ENCODE peak calls at places on chromosomes 11 and 22, in nine cellular contexts. One of them, this sample, is unnamed.

GRCh38 chr11:71582309-71582895 is at the start of gene KRTAP5-11:
- DNase-seq in stimulated activated CD4-positive, alpha-beta T cell treated with anti-CD3 and anti-CD28 coated beads, Interleukin-2, amount 100 ng/mL, for 4 hours: no peak
- DNase-seq in effector memory CD4-positive, alpha-beta T cell: no peak
- DNase-seq in left ventricle myocardium inferior: no peak
- DNase-seq in pancreas: no peak
- DNase-seq in stimulated activated effector memory CD8-positive, alpha-beta T cell treated with anti-CD3 and anti-CD28 coated beads, Interleukin-12 subunit alpha, Interleukin-12 subunit beta, amount 100 ng/mL, for 72 hours: no peak
- DNase-seq in SIG-M5: no peak
- DNase-seq in keratinocyte: no peak
- DNase-seq in NCI-H1694: no peak
- DNase-seq in this sample: no peak

GRCh38 chr22:38873469-38874411 is 1.7 kb upstream of the CBX6 start:
- DNase-seq in keratinocyte: peak
- DNase-seq in effector memory CD4-positive, alpha-beta T cell: no peak
- DNase-seq in SIG-M5: no peak
- DNase-seq in stimulated activated CD4-positive, alpha-beta T cell treated with anti-CD3 and anti-CD28 coated beads, Interleukin-2, amount 100 ng/mL, for 4 hours: peak
- DNase-seq in NCI-H1694: no peak
- DNase-seq in left ventricle myocardium inferior: no peak
- DNase-seq in pancreas: no peak
- DNase-seq in stimulated activated effector memory CD8-positive, alpha-beta T cell treated with anti-CD3 and anti-CD28 coated beads, Interleukin-12 subunit alpha, Interleukin-12 subunit beta, amount 100 ng/mL, for 72 hours: peak
- DNase-seq in this sample: no peak

GRCh38 chr11:130781906-130782305 is 134.4 kb downstream of the SNX19 start:
- DNase-seq in left ventricle myocardium inferior: no peak
- DNase-seq in NCI-H1694: no peak
- DNase-seq in stimulated activated effector memory CD8-positive, alpha-beta T cell treated with anti-CD3 and anti-CD28 coated beads, Interleukin-12 subunit alpha, Interleukin-12 subunit beta, amount 100 ng/mL, for 72 hours: no peak
- DNase-seq in stimulated activated CD4-positive, alpha-beta T cell treated with anti-CD3 and anti-CD28 coated beads, Interleukin-2, amount 100 ng/mL, for 4 hours: no peak
- DNase-seq in keratinocyte: no peak
- DNase-seq in pancreas: no peak
- DNase-seq in SIG-M5: no peak
- DNase-seq in effector memory CD4-positive, alpha-beta T cell: no peak
- DNase-seq in this sample: no peak

GRCh38 chr11:32891657-32892354 is 805 bp upstream of the QSER1 start:
- DNase-seq in stimulated activated effector memory CD8-positive, alpha-beta T cell treated with anti-CD3 and anti-CD28 coated beads, Interleukin-12 subunit alpha, Interleukin-12 subunit beta, amount 100 ng/mL, for 72 hours: no peak
- DNase-seq in pancreas: no peak
- DNase-seq in NCI-H1694: peak
- DNase-seq in left ventricle myocardium inferior: no peak
- DNase-seq in SIG-M5: no peak
- DNase-seq in effector memory CD4-positive, alpha-beta T cell: no peak
- DNase-seq in stimulated activated CD4-positive, alpha-beta T cell treated with anti-CD3 and anti-CD28 coated beads, Interleukin-2, amount 100 ng/mL, for 4 hours: peak
- DNase-seq in keratinocyte: no peak
- DNase-seq in this sample: peak

GRCh38 chr22:44399196-44399837 is 86.6 kb upstream of the SHISAL1 start:
- DNase-seq in stimulated activated effector memory CD8-positive, alpha-beta T cell treated with anti-CD3 and anti-CD28 coated beads, Interleukin-12 subunit alpha, Interleukin-12 subunit beta, amount 100 ng/mL, for 72 hours: no peak
- DNase-seq in effector memory CD4-positive, alpha-beta T cell: no peak
- DNase-seq in NCI-H1694: no peak
- DNase-seq in stimulated activated CD4-positive, alpha-beta T cell treated with anti-CD3 and anti-CD28 coated beads, Interleukin-2, amount 100 ng/mL, for 4 hours: no peak
- DNase-seq in keratinocyte: no peak
- DNase-seq in left ventricle myocardium inferior: no peak
- DNase-seq in SIG-M5: no peak
- DNase-seq in pancreas: no peak
- DNase-seq in this sample: no peak

GRCh38 chr11:13208921-13209320 is 68.7 kb upstream of the BMAL1 start:
- DNase-seq in stimulated activated effector memory CD8-positive, alpha-beta T cell treated with anti-CD3 and anti-CD28 coated beads, Interleukin-12 subunit alpha, Interleukin-12 subunit beta, amount 100 ng/mL, for 72 hours: no peak
- DNase-seq in stimulated activated CD4-positive, alpha-beta T cell treated with anti-CD3 and anti-CD28 coated beads, Interleukin-2, amount 100 ng/mL, for 4 hours: no peak
- DNase-seq in keratinocyte: no peak
- DNase-seq in left ventricle myocardium inferior: no peak
- DNase-seq in NCI-H1694: no peak
- DNase-seq in pancreas: no peak
- DNase-seq in effector memory CD4-positive, alpha-beta T cell: no peak
- DNase-seq in SIG-M5: no peak
- DNase-seq in this sample: peak

GRCh38 chr11:86068138-86068861 is 584 bp downstream of the PICALM start:
- DNase-seq in NCI-H1694: no peak
- DNase-seq in stimulated activated effector memory CD8-positive, alpha-beta T cell treated with anti-CD3 and anti-CD28 coated beads, Interleukin-12 subunit alpha, Interleukin-12 subunit beta, amount 100 ng/mL, for 72 hours: peak
- DNase-seq in SIG-M5: no peak
- DNase-seq in pancreas: no peak
- DNase-seq in effector memory CD4-positive, alpha-beta T cell: peak
- DNase-seq in keratinocyte: no peak
- DNase-seq in stimulated activated CD4-positive, alpha-beta T cell treated with anti-CD3 and anti-CD28 coated beads, Interleukin-2, amount 100 ng/mL, for 4 hours: no peak
- DNase-seq in left ventricle myocardium inferior: peak
- DNase-seq in this sample: peak

GRCh38 chr22:17890245-17890671 is 116.0 kb upstream of the BID start:
- DNase-seq in keratinocyte: no peak
- DNase-seq in effector memory CD4-positive, alpha-beta T cell: no peak
- DNase-seq in stimulated activated CD4-positive, alpha-beta T cell treated with anti-CD3 and anti-CD28 coated beads, Interleukin-2, amount 100 ng/mL, for 4 hours: no peak
- DNase-seq in stimulated activated effector memory CD8-positive, alpha-beta T cell treated with anti-CD3 and anti-CD28 coated beads, Interleukin-12 subunit alpha, Interleukin-12 subunit beta, amount 100 ng/mL, for 72 hours: no peak
- DNase-seq in SIG-M5: no peak
- DNase-seq in left ventricle myocardium inferior: no peak
- DNase-seq in NCI-H1694: no peak
- DNase-seq in pancreas: no peak
- DNase-seq in this sample: no peak

GRCh38 chr11:19756675-19757475 is 44.2 kb downstream of the NAV2 start:
- DNase-seq in NCI-H1694: no peak
- DNase-seq in left ventricle myocardium inferior: peak
- DNase-seq in SIG-M5: no peak
- DNase-seq in stimulated activated effector memory CD8-positive, alpha-beta T cell treated with anti-CD3 and anti-CD28 coated beads, Interleukin-12 subunit alpha, Interleukin-12 subunit beta, amount 100 ng/mL, for 72 hours: no peak
- DNase-seq in pancreas: no peak
- DNase-seq in effector memory CD4-positive, alpha-beta T cell: no peak
- DNase-seq in keratinocyte: no peak
- DNase-seq in stimulated activated CD4-positive, alpha-beta T cell treated with anti-CD3 and anti-CD28 coated beads, Interleukin-2, amount 100 ng/mL, for 4 hours: no peak
- DNase-seq in this sample: peak

GRCh38 chr22:17217179-17217578 is 2.1 kb downstream of the ADA2 start:
- DNase-seq in NCI-H1694: no peak
- DNase-seq in pancreas: no peak
- DNase-seq in keratinocyte: no peak
- DNase-seq in stimulated activated effector memory CD8-positive, alpha-beta T cell treated with anti-CD3 and anti-CD28 coated beads, Interleukin-12 subunit alpha, Interleukin-12 subunit beta, amount 100 ng/mL, for 72 hours: no peak
- DNase-seq in left ventricle myocardium inferior: no peak
- DNase-seq in effector memory CD4-positive, alpha-beta T cell: no peak
- DNase-seq in stimulated activated CD4-positive, alpha-beta T cell treated with anti-CD3 and anti-CD28 coated beads, Interleukin-2, amount 100 ng/mL, for 4 hours: no peak
- DNase-seq in SIG-M5: no peak
- DNase-seq in this sample: no peak

GRCh38 chr11:8567597-8568198 is 26.3 kb downstream of the STK33 start:
- DNase-seq in SIG-M5: no peak
- DNase-seq in stimulated activated CD4-positive, alpha-beta T cell treated with anti-CD3 and anti-CD28 coated beads, Interleukin-2, amount 100 ng/mL, for 4 hours: no peak
- DNase-seq in stimulated activated effector memory CD8-positive, alpha-beta T cell treated with anti-CD3 and anti-CD28 coated beads, Interleukin-12 subunit alpha, Interleukin-12 subunit beta, amount 100 ng/mL, for 72 hours: no peak
- DNase-seq in pancreas: no peak
- DNase-seq in left ventricle myocardium inferior: no peak
- DNase-seq in keratinocyte: peak
- DNase-seq in effector memory CD4-positive, alpha-beta T cell: no peak
- DNase-seq in NCI-H1694: no peak
- DNase-seq in this sample: peak

GRCh38 chr22:48893288-48894063 is 934.2 kb downstream of the BRD1 start:
- DNase-seq in keratinocyte: no peak
- DNase-seq in pancreas: no peak
- DNase-seq in left ventricle myocardium inferior: no peak
- DNase-seq in SIG-M5: no peak
- DNase-seq in effector memory CD4-positive, alpha-beta T cell: no peak
- DNase-seq in NCI-H1694: no peak
- DNase-seq in stimulated activated CD4-positive, alpha-beta T cell treated with anti-CD3 and anti-CD28 coated beads, Interleukin-2, amount 100 ng/mL, for 4 hours: no peak
- DNase-seq in stimulated activated effector memory CD8-positive, alpha-beta T cell treated with anti-CD3 and anti-CD28 coated beads, Interleukin-12 subunit alpha, Interleukin-12 subunit beta, amount 100 ng/mL, for 72 hours: no peak
- DNase-seq in this sample: no peak

This sample was measured in amniotic epithelial cell.